ENCODE peak calls at places on chromosome 15, in six cellular contexts. W is K562, J is hepatocyte, U is H9, X is ovary, V is foreskin fibroblast. F is an unnamed sample.

GRCh38 chr15:39235084-39235795 is 345.6 kb upstream of the THBS1 start:
- DNase-seq in U (no peak), J (no peak), V (peak), X (no peak), W (no peak), F (no peak)

GRCh38 chr15:33084661-33085060 is 109.9 kb downstream of the FMN1 start:
- DNase-seq in U (no peak), W (no peak), J (no peak), V (no peak), X (no peak), F (no peak)

GRCh38 chr15:85456798-85457197 is 76.4 kb downstream of the AKAP13 start:
- DNase-seq in U (no peak), X (no peak), J (no peak), W (no peak), V (no peak), F (no peak)

GRCh38 chr15:45473068-45473467 is 49.5 kb downstream of the SLC30A4 start:
- DNase-seq in U (no peak), W (no peak), X (no peak), J (no peak), V (no peak), F (no peak)

GRCh38 chr15:98866503-98866902 is 141.1 kb downstream of the PGPEP1L start:
- DNase-seq in X (no peak), U (no peak), W (no peak), V (peak), J (no peak), F (no peak)

GRCh38 chr15:34109775-34110663 is 8.1 kb downstream of the PGBD4 start:
- DNase-seq in W (peak), X (no peak), V (peak), U (no peak), J (peak), F (peak)

GRCh38 chr15:75712668-75713337 is at the start of gene CSPG4:
- DNase-seq in J (peak), V (peak), U (peak), W (peak), X (peak), F (no peak)

GRCh38 chr15:97691799-97692198 is 268.7 kb upstream of the ARRDC4 start:
- DNase-seq in X (no peak), W (no peak), U (no peak), J (peak), V (no peak), F (no peak)

GRCh38 chr15:41554401-41554800 is 4.6 kb upstream of the TYRO3 start:
- DNase-seq in X (no peak), V (no peak), W (no peak), U (no peak), J (no peak), F (no peak)

GRCh38 chr15:79206940-79207339 is 75.6 kb upstream of the ANKRD34C start:
- DNase-seq in V (no peak), X (no peak), W (no peak), U (no peak), J (no peak), F (no peak)

GRCh38 chr15:94476681-94477080 is 245.3 kb downstream of the MCTP2 start:
- DNase-seq in W (no peak), X (no peak), V (no peak), J (no peak), U (no peak), F (no peak)

GRCh38 chr15:23516866-23517265 is 48.6 kb upstream of the MKRN3 start:
- DNase-seq in J (no peak), X (no peak), U (no peak), W (no peak), V (no peak), F (no peak)

GRCh38 chr15:70469651-70470555 is 293.5 kb downstream of the UACA start:
- DNase-seq in J (no peak), U (no peak), V (no peak), W (no peak), X (no peak), F (no peak)

GRCh38 chr15:40952901-40953712 is at the start of gene CHAC1:
- DNase-seq in X (peak), W (peak), V (peak), U (peak), J (peak), F (peak)

GRCh38 chr15:72609862-72610261 is 44.6 kb upstream of the GOLGA6B start:
- DNase-seq in J (no peak), X (no peak), U (no peak), W (no peak), V (peak), F (no peak)

GRCh38 chr15:98958918-98959639 is 48.5 kb downstream of the PGPEP1L start:
- DNase-seq in U (no peak), V (no peak), J (no peak), W (no peak), X (no peak), F (no peak)

GRCh38 chr15:50186752-50187151 is 4.8 kb downstream of the SLC27A2 start:
- DNase-seq in X (no peak), U (no peak), J (no peak), V (no peak), W (no peak), F (no peak)

DNA sequence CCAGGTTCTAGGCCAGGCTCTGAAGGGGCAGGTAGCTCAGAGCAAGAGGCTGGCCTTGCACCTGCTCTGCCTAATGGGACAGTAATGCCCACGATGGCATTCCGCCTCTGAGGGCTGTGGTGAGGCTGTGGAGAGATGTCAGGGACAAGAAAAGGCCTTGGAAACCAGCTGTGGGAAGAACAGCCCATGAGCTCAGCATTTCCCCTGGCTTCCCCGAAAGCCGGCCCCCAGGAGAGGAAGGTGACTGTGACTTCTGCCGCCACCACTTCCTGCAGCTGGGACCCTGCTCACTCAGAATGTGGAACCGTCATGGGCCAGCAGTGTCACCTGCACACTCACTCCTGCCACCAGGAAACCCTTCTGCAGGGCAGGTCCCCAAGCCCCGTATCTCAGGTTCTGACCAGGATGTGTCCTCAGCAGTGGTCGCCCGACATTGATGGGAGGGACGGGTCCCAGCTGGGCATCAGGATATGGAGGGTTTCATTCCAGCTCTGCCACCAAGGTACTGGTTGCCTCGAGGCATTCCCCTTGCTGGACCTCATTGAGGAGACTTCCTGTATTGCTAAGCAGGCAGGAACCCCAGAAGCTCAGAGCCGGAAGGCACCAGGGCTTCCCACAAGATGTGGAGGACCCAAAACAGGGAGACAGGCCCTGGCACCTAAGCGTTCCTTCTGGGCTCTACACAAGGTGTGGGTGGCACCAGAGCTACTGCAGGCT is 30.7 kb downstream of the SEMA7A start:
- DNase-seq in U (no peak), J (no peak), W (no peak), V (no peak), X (no peak), F (peak)
- TF ChIP-seq CTCF in U (no peak), J (no peak), W (no peak), V (no peak), X (no peak), F (no peak)

DNA sequence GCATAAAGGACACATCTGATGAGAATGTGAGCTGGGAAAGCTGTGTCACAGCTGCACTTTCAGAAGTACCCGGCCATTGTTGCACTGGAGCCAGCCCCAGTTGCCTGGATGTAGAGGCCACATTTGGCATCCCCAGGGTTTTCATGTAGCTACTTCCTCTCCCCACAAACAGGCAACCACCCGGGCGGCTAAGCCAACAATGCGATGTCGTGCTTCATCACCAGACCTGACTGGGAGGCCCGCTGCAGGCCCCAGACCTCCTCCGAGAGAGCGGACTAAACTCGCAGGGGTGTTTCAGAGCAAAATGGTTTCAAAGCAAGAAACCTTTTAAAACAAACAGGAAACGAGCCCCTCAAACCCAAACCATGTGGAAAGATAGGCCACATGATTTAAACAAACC is 142.4 kb downstream of the TMCO5A start:
- DNase-seq in U (peak), W (no peak), X (no peak), J (no peak), V (peak), F (peak)
- TF ChIP-seq CTCF in U (no peak), W (no peak), X (no peak), J (no peak), V (no peak), F (no peak)

DNA sequence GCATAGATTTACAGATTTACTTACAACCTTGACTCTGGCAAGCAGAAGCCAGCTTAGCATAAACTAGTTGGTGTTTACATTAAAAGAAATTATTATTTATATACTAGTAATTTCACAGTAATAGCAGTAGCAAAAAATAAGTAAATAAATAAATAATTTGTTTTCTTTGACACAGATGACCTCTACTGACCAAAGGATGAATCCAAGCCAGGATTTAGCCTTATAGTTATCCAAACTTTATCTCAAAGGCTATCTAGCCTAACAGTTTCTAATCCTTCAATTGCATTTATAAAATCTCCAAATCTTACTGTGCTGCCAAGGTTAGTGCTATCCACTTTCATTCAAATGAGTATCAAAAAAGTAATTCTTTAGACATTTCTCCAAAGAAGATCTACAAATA is 64.3 kb downstream of the FRMD5 start:
- DNase-seq in X (no peak), W (no peak), U (no peak), V (peak), J (no peak), F (no peak)
- TF ChIP-seq CTCF in X (no peak), W (no peak), U (peak), V (no peak), J (peak), F (no peak)

GRCh38 chr15:65183847-65184159 is 1.3 kb downstream of the CLPX start:
- DNase-seq in W (no peak), U (no peak), V (no peak), J (no peak), X (no peak), F (no peak)
- TF ChIP-seq CTCF in W (no peak), U (peak), V (no peak), J (no peak), X (no peak), F (no peak)

DNA sequence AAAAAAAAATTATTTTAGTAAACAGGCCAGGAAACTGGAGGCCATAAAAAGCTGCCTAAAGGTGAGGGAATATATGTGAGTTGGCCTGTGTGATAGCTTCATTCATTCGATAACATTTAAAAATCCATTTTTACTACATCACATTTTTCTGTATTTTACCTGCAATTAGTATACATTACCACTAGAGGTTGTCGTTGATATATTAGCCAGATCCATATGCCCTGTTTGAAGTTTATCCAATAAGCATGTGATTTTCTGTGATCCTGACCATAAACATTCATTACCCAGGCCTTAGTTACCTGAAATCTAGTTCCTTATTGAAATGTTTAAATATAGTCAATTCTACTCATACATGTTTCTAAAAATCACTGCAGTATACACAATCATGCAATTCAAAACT is 71.4 kb downstream of the ARNT2 start:
- DNase-seq in J (no peak), U (no peak), W (no peak), X (no peak), V (no peak), F (no peak)
- TF ChIP-seq CTCF in J (no peak), U (peak), W (peak), X (no peak), V (no peak), F (no peak)

GRCh38 chr15:81213982-81214381 is 17.3 kb downstream of the IL16 start:
- DNase-seq in U (no peak), V (no peak), J (no peak), X (no peak), W (no peak), F (no peak)
- TF ChIP-seq CTCF in U (no peak), V (no peak), J (no peak), X (no peak), W (no peak), F (no peak)

GRCh38 chr15:62066663-62067447 is at the start of gene C2CD4A:
- DNase-seq in U (peak), W (no peak), J (peak), V (peak), X (peak), F (peak)

GRCh38 chr15:62068787-62069170 is 2.0 kb downstream of the C2CD4A start:
- DNase-seq in X (no peak), J (no peak), V (no peak), W (no peak), U (no peak), F (no peak)

GRCh38 chr15:62069551-62069950 is 2.8 kb downstream of the C2CD4A start:
- DNase-seq in U (no peak), V (no peak), X (no peak), W (no peak), J (no peak), F (no peak)

GRCh38 chr15:62067448-62068044 is 769 bp downstream of the C2CD4A start:
- DNase-seq in V (peak), W (no peak), J (peak), X (peak), U (peak), F (no peak)

GRCh38 chr15:62068071-62068786 is 1.5 kb downstream of the C2CD4A start:
- DNase-seq in V (peak), U (peak), X (peak), W (peak), J (peak), F (peak)
- TF ChIP-seq CTCF in V (peak), U (peak), X (no peak), W (peak), J (peak), F (peak)

GRCh38 chr15:51688863-51689262 is 7.6 kb downstream of the SCG3 start:
- DNase-seq in V (no peak), W (no peak), J (no peak), X (no peak), U (no peak), F (no peak)
- TF ChIP-seq CTCF in V (peak), W (peak), J (no peak), X (no peak), U (peak), F (no peak)

GRCh38 chr15:65409284-65409631 is 13.5 kb downstream of the IGDCC4 start:
- DNase-seq in W (peak), U (no peak), V (peak), J (no peak), X (no peak), F (peak)
- TF ChIP-seq CTCF in W (no peak), U (no peak), V (peak), J (no peak), X (no peak), F (no peak)

DNA sequence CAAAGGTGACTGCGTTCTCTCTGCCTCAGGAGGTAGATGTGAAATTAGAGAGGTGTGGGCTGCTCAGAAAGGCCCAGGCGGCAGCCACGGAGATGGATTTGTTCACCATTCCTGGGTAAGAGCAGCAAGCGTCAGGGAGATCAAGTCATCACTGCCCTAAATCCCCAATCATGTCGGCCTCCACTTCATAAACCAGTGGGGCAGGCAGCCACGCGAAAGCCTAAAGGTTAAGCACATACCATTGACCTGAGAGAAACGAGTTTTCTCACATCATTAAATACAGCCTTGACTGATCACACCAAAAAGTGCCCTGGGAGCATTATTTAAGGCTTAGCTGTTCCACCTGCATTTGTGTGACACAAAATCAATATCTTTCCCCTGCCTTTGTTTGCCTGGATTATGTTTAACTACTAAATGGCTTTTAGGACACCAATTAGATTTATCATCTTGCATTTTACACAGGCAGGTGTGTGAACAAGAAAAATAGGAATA is 50.7 kb upstream of the FOXB1 start:
- DNase-seq in W (no peak), J (peak), V (no peak), X (no peak), U (no peak), F (no peak)
- TF ChIP-seq CTCF in W (no peak), J (no peak), V (no peak), X (no peak), U (no peak), F (no peak)

F was measured in GM10248.